ENCODE peak calls at places on chromosomes 16 and 17, in six cellular contexts. J is adrenal gland; U is tibial artery; Y is lung; A is CD8-positive, alpha-beta memory T cell; M is iPS DF 6.9. K is an unnamed sample. For H3K4me1, the result is how much of the 10 kb centered on the place peaks cover.

GRCh38 chr17:27296427-27296979 is 2.6 kb downstream of the WSB1 start:
- DNase-seq in J (no peak), M (no peak), Y (no peak), U (no peak), A (no peak), K (no peak)

GRCh38 chr17:30964878-30965277 is 6.0 kb upstream of the RNF135 start:
- DNase-seq in A (no peak), Y (no peak), J (no peak), U (peak), M (no peak), K (no peak)

GRCh38 chr17:40841246-40841645 is 18.8 kb upstream of the KRT10 start:
- DNase-seq in U (no peak), M (no peak), A (no peak), J (no peak), Y (no peak), K (no peak)

GRCh38 chr16:30567160-30567990 is 4.1 kb downstream of the ZNF688 start:
- DNase-seq in J (no peak), U (no peak), M (no peak), Y (no peak), A (no peak), K (no peak)

GRCh38 chr17:36500745-36501225 is 14.3 kb downstream of the ZNHIT3 start:
- DNase-seq in Y (no peak), A (no peak), U (peak), M (no peak), J (no peak), K (no peak)

GRCh38 chr17:66275651-66276050 is 26.8 kb upstream of the PRKCA start:
- DNase-seq in J (peak), A (no peak), Y (no peak), M (no peak), U (no peak), K (no peak)

GRCh38 chr16:8935989-8936388 is 27.7 kb downstream of the USP7 start:
- DNase-seq in J (no peak), A (no peak), U (no peak), M (no peak), Y (no peak), K (no peak)

GRCh38 chr16:59905628-59906027 is 1171.5 kb upstream of the GOT2 start:
- DNase-seq in A (no peak), Y (no peak), M (no peak), U (no peak), J (no peak), K (no peak)

GRCh38 chr16:88454315-88455057 is 1.4 kb downstream of the ZFPM1 start:
- DNase-seq in M (no peak), J (no peak), U (no peak), Y (no peak), A (peak), K (no peak)

GRCh38 chr16:89921131-89921698 is 1.9 kb upstream of the TUBB3 start:
- DNase-seq in U (no peak), M (no peak), Y (no peak), A (no peak), J (peak), K (no peak)

GRCh38 chr17:76501018-76501826 is at the start of gene RHBDF2:
- DNase-seq in Y (peak), U (peak), M (no peak), J (peak), A (peak), K (peak)

GRCh38 chr17:48907713-48908046 is 527 bp upstream of the UBE2Z start:
- DNase-seq in M (no peak), J (no peak), A (no peak), U (no peak), Y (no peak), K (no peak)

GRCh38 chr17:42251115-42251514 is 25.1 kb downstream of the STAT5B start:
- DNase-seq in U (no peak), M (no peak), A (no peak), J (no peak), Y (no peak), K (no peak)

GRCh38 chr17:47324224-47325020 is 667 bp downstream of the EFCAB13 start:
- DNase-seq in A (peak), M (no peak), J (peak), Y (no peak), U (peak), K (peak)

GRCh38 chr17:77651983-77652382 is 306.5 kb upstream of the TNRC6C start:
- DNase-seq in J (no peak), M (no peak), Y (no peak), U (no peak), A (no peak), K (no peak)
- H3K4me1 ChIP-seq in J (under half), M (under half), Y (under half), U (under half), A (under half), K (under half)

GRCh38 chr17:2040219-2040827 is 1.5 kb upstream of the OVCA2 start:
- DNase-seq in Y (no peak), U (no peak), J (no peak), A (no peak), M (no peak), K (no peak)

GRCh38 chr17:2034157-2034556 is 4.2 kb downstream of the DPH1 start:
- DNase-seq in M (no peak), J (no peak), U (no peak), Y (no peak), A (no peak), K (no peak)

GRCh38 chr17:2034806-2035548 is 5.0 kb downstream of the DPH1 start:
- DNase-seq in Y (no peak), U (no peak), J (no peak), A (no peak), M (no peak), K (no peak)

GRCh38 chr17:2033128-2033527 is 3.2 kb downstream of the DPH1 start:
- DNase-seq in A (no peak), M (no peak), U (no peak), J (no peak), Y (no peak), K (no peak)

GRCh38 chr17:2035549-2036490 is 5.9 kb downstream of the DPH1 start:
- DNase-seq in Y (no peak), J (no peak), M (no peak), A (no peak), U (no peak), K (no peak)
- H3K4me1 ChIP-seq in Y (under half), J (under half), M (under half), A (under half), U (under half), K (under half)

DNA sequence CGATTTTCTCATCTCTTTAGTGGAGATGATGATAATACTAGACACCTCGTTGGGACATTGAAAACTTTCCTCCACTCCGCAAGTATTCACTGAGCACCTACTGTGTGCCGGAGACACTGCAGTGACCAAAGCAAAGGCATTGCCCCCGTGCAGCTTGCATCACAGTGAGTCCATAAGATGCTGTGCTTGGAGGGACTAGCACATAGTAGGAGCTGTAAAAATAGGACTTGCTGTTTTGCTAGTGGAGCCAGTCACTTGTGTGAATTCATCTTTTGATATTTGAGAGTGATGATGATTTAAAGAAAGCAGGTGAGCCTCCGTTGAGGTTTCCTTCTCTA is 5.3 kb upstream of the MAP2K3 start:
- DNase-seq in M (no peak), U (no peak), Y (no peak), J (no peak), A (no peak), K (no peak)
- H3K4me1 ChIP-seq in M (under half), U (half or more), Y (under half), J (under half), A (half or more), K (under half)

DNA sequence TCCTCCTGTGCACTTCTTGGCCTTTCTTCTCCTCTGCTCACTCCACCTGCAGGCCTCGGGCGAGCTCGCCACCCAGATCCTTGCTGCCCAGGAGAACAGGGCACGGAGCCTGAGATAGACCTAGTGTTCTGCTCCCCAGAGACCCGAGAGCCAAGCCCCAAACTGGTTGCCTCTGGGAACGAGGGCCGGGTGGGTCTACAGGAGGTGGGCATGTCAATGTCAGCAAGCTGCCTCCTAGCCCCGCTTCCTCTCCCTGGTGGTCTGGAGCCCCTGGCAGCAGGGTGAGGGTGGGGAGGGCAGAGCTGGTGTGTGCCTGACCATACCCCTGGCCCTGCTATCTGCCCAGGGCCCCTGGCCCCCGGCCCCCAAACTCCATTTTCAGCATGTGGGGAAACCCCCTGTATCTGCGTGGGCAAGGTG is 841 bp upstream of the NDRG4 start:
- DNase-seq in J (no peak), A (no peak), U (peak), M (no peak), Y (no peak), K (no peak)
- H3K4me1 ChIP-seq in J (under half), A (under half), U (under half), M (under half), Y (under half), K (under half)

DNA sequence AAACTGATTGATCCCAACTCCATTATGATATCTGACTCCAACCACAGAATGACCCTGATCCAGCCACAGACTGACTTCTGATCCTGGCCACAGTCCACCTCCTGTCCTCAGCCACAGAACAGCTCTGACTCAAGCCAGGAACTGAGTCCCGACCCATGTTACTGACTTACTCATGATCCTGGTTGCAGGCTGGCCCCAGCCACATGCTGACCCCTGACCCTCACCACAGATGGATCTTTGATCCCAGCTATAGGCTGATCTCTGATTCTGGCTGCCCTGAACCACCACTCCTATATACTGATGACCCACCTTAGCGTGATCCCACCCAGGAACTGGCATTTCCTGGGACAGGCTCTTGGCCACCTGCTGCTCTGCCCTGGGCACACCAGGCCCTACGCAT is 32.2 kb upstream of the IL21R start:
- DNase-seq in A (no peak), J (no peak), Y (no peak), M (no peak), U (no peak), K (no peak)
- H3K4me1 ChIP-seq in A (half or more), J (under half), Y (under half), M (under half), U (under half), K (under half)

DNA sequence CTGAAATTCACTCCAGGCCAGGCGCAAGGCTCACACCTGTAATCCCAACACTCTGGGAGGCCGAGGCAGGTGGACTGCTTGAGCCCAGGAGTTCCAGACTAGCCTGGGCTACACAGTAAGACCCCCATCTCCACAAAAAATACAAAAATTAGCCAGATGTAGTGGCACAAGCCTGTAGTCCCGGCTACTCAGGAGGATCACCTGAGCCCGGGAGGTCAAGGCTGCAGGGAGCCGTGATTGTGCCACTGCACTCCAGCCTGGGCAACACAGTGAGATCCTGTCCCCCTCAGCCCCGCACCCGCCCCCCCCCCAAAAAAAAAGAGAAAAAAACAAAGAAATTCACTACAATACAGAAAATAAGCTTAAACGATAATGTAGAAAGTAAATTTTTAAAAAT is 31.5 kb downstream of the MBTPS1 start:
- DNase-seq in Y (no peak), J (no peak), U (no peak), M (no peak), A (no peak), K (no peak)
- H3K4me1 ChIP-seq in Y (under half), J (under half), U (under half), M (under half), A (under half), K (under half)

K was measured in breast epithelium.